ENCODE peak calls at places on chromosomes 13 and 19, in six cellular contexts. A is EL; Y is NCI-H446 treated with DMSO at 0.1 percent for 48 hours; U is RWPE1; S is activated naive CD4-positive, alpha-beta T cell; E is NCI-H1436 treated with DMSO at 0.1 percent for 48 hours. D is an unnamed sample.

GRCh38 chr13:112186091-112186490 is 119.1 kb downstream of the SOX1 start:
- DNase-seq in S (no peak), A (no peak), Y (no peak), E (no peak), U (no peak), D (no peak)

GRCh38 chr19:1489463-1489971 is 633 bp downstream of the PCSK4 start:
- DNase-seq in Y (no peak), A (no peak), E (no peak), S (no peak), U (no peak), D (no peak)

GRCh38 chr13:98977568-98978270 is at the start of gene DOCK9:
- DNase-seq in Y (no peak), E (no peak), S (no peak), U (peak), A (peak), D (peak)

GRCh38 chr13:68347220-68347619 is 1117.1 kb upstream of the PCDH9 start:
- DNase-seq in A (no peak), Y (no peak), S (no peak), U (no peak), E (no peak), D (no peak)

GRCh38 chr13:110559429-110559943 is 2.0 kb downstream of the RAB20 start:
- DNase-seq in S (no peak), E (no peak), U (no peak), Y (no peak), A (peak), D (no peak)

GRCh38 chr13:110372676-110373075 is 65.6 kb downstream of the COL4A2 start:
- DNase-seq in A (no peak), E (no peak), Y (no peak), S (no peak), U (no peak), D (no peak)

GRCh38 chr19:41352609-41353465 is 885 bp downstream of the TGFB1 start:
- DNase-seq in A (peak), S (peak), E (no peak), Y (no peak), U (peak), D (no peak)

GRCh38 chr19:4575267-4575793 is 15.8 kb upstream of the SEMA6B start:
- DNase-seq in Y (no peak), U (peak), A (peak), S (no peak), E (no peak), D (peak)

GRCh38 chr19:45125975-45126493 is 33.1 kb downstream of the PPP1R37 start:
- DNase-seq in S (peak), E (no peak), A (peak), U (peak), Y (no peak), D (no peak)

GRCh38 chr19:33350538-33351309 is 22.8 kb upstream of the CEBPG start:
- DNase-seq in Y (peak), E (no peak), S (no peak), U (peak), A (peak), D (no peak)

GRCh38 chr13:103178986-103179695 is 112.9 kb upstream of the SLC10A2 start:
- DNase-seq in E (no peak), A (no peak), S (no peak), Y (no peak), U (no peak), D (no peak)

GRCh38 chr19:16334421-16334820 is 9.8 kb downstream of the KLF2 start:
- DNase-seq in A (no peak), Y (no peak), S (no peak), U (no peak), E (no peak), D (no peak)

D was measured in foreskin melanocyte.